ENCODE peak calls at places on chromosome 1, in ten cellular contexts. G is stimulated activated CD4-positive, alpha-beta T cell treated with anti-CD3 and anti-CD28 coated beads, Interleukin-15, amount 100 ng/mL, for 1 hour; E is activated T-cell treated with anti-CD3 and anti-CD28 coated beads, Interleukin-2, amount 50 U/mL, for 24 hours; K is activated CD4-positive, alpha-beta T cell treated with anti-CD3 and anti-CD28 coated beads, Interleukin-2, amount 10 ng/mL, durations not matched to agents 7 days and 5 days; L is SHP77; Z is activated CD4-positive, alpha-beta memory T cell treated with anti-CD3 and anti-CD28 coated beads for 36 hours; V is HuH-7; C is aorta; R is GM12892; X is effector memory CD8-positive, alpha-beta T cell. Q is an unnamed sample.

GRCh38 chr1:165288301-165289120 is 68.0 kb downstream of the LMX1A start:
- DNase-seq in E (no peak), X (no peak), L (peak), K (no peak), Z (no peak), V (peak), C (no peak), R (no peak), G (no peak), Q (no peak)

GRCh38 chr1:16926491-16927195 is 4.9 kb downstream of the CROCC start:
- DNase-seq in Z (no peak), E (no peak), R (no peak), V (no peak), G (no peak), C (peak), K (no peak), L (no peak), X (no peak), Q (no peak)

GRCh38 chr1:243325305-243325890 is 69.6 kb downstream of the SDCCAG8 start:
- DNase-seq in K (peak), X (peak), R (no peak), Z (no peak), V (no peak), E (no peak), C (no peak), G (no peak), L (peak), Q (no peak)

GRCh38 chr1:206925116-206925736 is 3.5 kb upstream of the FCMR start:
- DNase-seq in V (peak), R (peak), E (no peak), K (peak), C (peak), Z (peak), G (no peak), L (no peak), X (peak), Q (no peak)

GRCh38 chr1:153977250-153978240 is at the start of gene JTB:
- DNase-seq in G (peak), C (peak), K (peak), L (peak), X (peak), R (peak), E (peak), Z (peak), V (peak), Q (peak)

GRCh38 chr1:74474585-74474984 is 37.8 kb downstream of the LRRC53 start:
- DNase-seq in Z (no peak), R (no peak), X (no peak), L (no peak), E (no peak), V (no peak), G (no peak), K (no peak), C (no peak), Q (no peak)

GRCh38 chr1:168709896-168710305 is 19.1 kb downstream of the DPT start:
- DNase-seq in G (no peak), R (no peak), L (no peak), X (no peak), C (no peak), E (no peak), Z (no peak), K (no peak), V (no peak), Q (no peak)

GRCh38 chr1:154730986-154731489 is 123.1 kb upstream of the ADAR start:
- DNase-seq in G (no peak), V (no peak), X (no peak), L (peak), K (no peak), E (no peak), Z (no peak), R (no peak), C (no peak), Q (no peak)

GRCh38 chr1:39896909-39897685 is 4.6 kb downstream of the MYCL start:
- DNase-seq in Z (no peak), G (no peak), C (no peak), E (no peak), V (no peak), X (no peak), K (no peak), L (no peak), R (no peak), Q (no peak)

GRCh38 chr1:5738911-5739462 is 253.2 kb downstream of the NPHP4 start:
- DNase-seq in E (no peak), K (no peak), Z (no peak), C (no peak), X (no peak), R (no peak), L (no peak), G (no peak), V (no peak), Q (no peak)

GRCh38 chr1:245686446-245687030 is 531.8 kb downstream of the KIF26B start:
- DNase-seq in L (no peak), X (no peak), Z (no peak), E (no peak), R (no peak), V (no peak), K (no peak), C (no peak), G (no peak), Q (no peak)

GRCh38 chr1:183986941-183987340 is 50.6 kb downstream of the COLGALT2 start:
- DNase-seq in V (no peak), Z (no peak), E (no peak), K (no peak), R (no peak), G (no peak), L (no peak), C (no peak), X (no peak), Q (no peak)

GRCh38 chr1:216045400-216045799 is 377.8 kb downstream of the USH2A start:
- DNase-seq in E (no peak), C (no peak), Z (no peak), R (no peak), G (no peak), X (no peak), V (no peak), L (no peak), K (no peak), Q (no peak)

GRCh38 chr1:112504002-112504401 is 4.8 kb upstream of the WNT2B start:
- DNase-seq in L (no peak), R (no peak), K (no peak), E (no peak), G (no peak), Z (no peak), V (no peak), C (no peak), X (no peak), Q (no peak)

GRCh38 chr1:53807916-53808315 is 30.2 kb downstream of the NDC1 start:
- DNase-seq in X (no peak), G (no peak), E (no peak), C (no peak), V (no peak), L (no peak), K (no peak), R (no peak), Z (no peak), Q (no peak)

GRCh38 chr1:178958491-178958890 is 67.2 kb upstream of the FAM20B start:
- DNase-seq in Z (no peak), V (no peak), L (no peak), R (no peak), G (no peak), C (no peak), X (no peak), E (no peak), K (no peak), Q (no peak)

GRCh38 chr1:212608956-212609700 is 567 bp downstream of the ATF3 start:
- DNase-seq in V (peak), E (peak), L (no peak), R (peak), C (peak), X (peak), Z (peak), K (peak), G (no peak), Q (peak)

GRCh38 chr1:27350673-27351540 is 9.1 kb downstream of the SYTL1 start:
- DNase-seq in E (no peak), R (no peak), V (peak), C (no peak), X (no peak), Z (no peak), G (no peak), L (no peak), K (no peak), Q (no peak)

GRCh38 chr1:162232034-162232433 is 144.6 kb downstream of the SPATA46 start:
- DNase-seq in K (no peak), Z (no peak), E (no peak), V (no peak), X (no peak), C (no peak), L (no peak), R (no peak), G (no peak), Q (no peak)

GRCh38 chr1:143691400-143691891 is 280.3 kb downstream of the FAM72C start:
- DNase-seq in V (no peak), X (no peak), C (no peak), R (no peak), K (no peak), E (no peak), Z (no peak), G (no peak), L (no peak), Q (no peak)

GRCh38 chr1:225509770-225510169 is 81.9 kb upstream of the LBR start:
- DNase-seq in L (no peak), R (no peak), V (no peak), Z (no peak), E (no peak), C (no peak), K (no peak), X (no peak), G (no peak), Q (no peak)

GRCh38 chr1:223738465-223739365 is 26.4 kb downstream of the CAPN2 start:
- DNase-seq in L (no peak), E (no peak), V (no peak), R (no peak), C (no peak), G (no peak), K (no peak), X (no peak), Z (no peak), Q (no peak)

GRCh38 chr1:202367200-202367742 is 18.8 kb downstream of the PPP1R12B start:
- DNase-seq in G (no peak), K (no peak), E (no peak), X (no peak), R (no peak), L (no peak), C (no peak), V (no peak), Z (no peak), Q (no peak)

GRCh38 chr1:231157311-231157710 is 4.5 kb upstream of the TRIM67 start:
- DNase-seq in V (no peak), X (no peak), R (no peak), Z (no peak), K (no peak), C (no peak), E (no peak), L (no peak), G (no peak), Q (no peak)

GRCh38 chr1:185541861-185542260 is 192.3 kb upstream of the HMCN1 start:
- DNase-seq in R (no peak), G (no peak), E (no peak), Z (no peak), V (no peak), X (no peak), C (no peak), L (no peak), K (no peak), Q (no peak)

GRCh38 chr1:205920159-205920558 is 23.1 kb downstream of the SLC26A9 start:
- DNase-seq in V (no peak), K (no peak), L (no peak), R (no peak), X (no peak), C (peak), G (no peak), Z (no peak), E (peak), Q (peak)

GRCh38 chr1:83641828-83642443 is 357.0 kb downstream of the TTLL7 start:
- DNase-seq in G (no peak), C (no peak), R (no peak), K (no peak), X (no peak), L (no peak), V (no peak), E (no peak), Z (no peak), Q (no peak)

GRCh38 chr1:19920132-19920710 is 3.2 kb downstream of the PLA2G2E start:
- DNase-seq in V (no peak), E (no peak), Z (no peak), L (no peak), R (no peak), X (no peak), C (no peak), G (no peak), K (no peak), Q (no peak)

GRCh38 chr1:55252942-55253589 is 37.9 kb upstream of the USP24 start:
- DNase-seq in X (no peak), E (no peak), G (no peak), C (no peak), K (no peak), V (no peak), R (no peak), L (no peak), Z (no peak), Q (no peak)

GRCh38 chr1:241688940-241689368 is 36.9 kb downstream of the WDR64 start:
- DNase-seq in Z (no peak), C (no peak), E (no peak), G (no peak), X (no peak), R (no peak), L (no peak), V (no peak), K (no peak), Q (no peak)